ENCODE peak calls at places on chromosomes 3 and 15, in five cellular contexts. One of them, this sample, is unnamed.

GRCh38 chr15:94692697-94693096 is 461.3 kb downstream of the MCTP2 start:
- DNase-seq in GM23248: no peak
- DNase-seq in HepG2: no peak
- DNase-seq in SK-N-SH: no peak
- DNase-seq in K562: no peak
- DNase-seq in this sample: no peak

GRCh38 chr15:41994171-41994650 is 21.9 kb upstream of the EHD4 start:
- DNase-seq in SK-N-SH: no peak
- DNase-seq in HepG2: no peak
- DNase-seq in GM23248: no peak
- DNase-seq in K562: no peak
- DNase-seq in this sample: no peak

GRCh38 chr15:91622676-91623342 is 230.7 kb upstream of the SLCO3A1 start:
- DNase-seq in SK-N-SH: no peak
- DNase-seq in K562: no peak
- DNase-seq in HepG2: no peak
- DNase-seq in GM23248: no peak
- DNase-seq in this sample: no peak

GRCh38 chr3:151903501-151903991 is 30.1 kb downstream of the SUCNR1 start:
- DNase-seq in K562: no peak
- DNase-seq in SK-N-SH: no peak
- DNase-seq in GM23248: peak; percentile 48
- DNase-seq in HepG2: no peak
- DNase-seq in this sample: no peak

GRCh38 chr15:58490405-58491150 is 58.8 kb downstream of the LIPC start:
- DNase-seq in SK-N-SH: no peak
- DNase-seq in GM23248: no peak
- DNase-seq in HepG2: no peak
- DNase-seq in K562: no peak
- DNase-seq in this sample: no peak

GRCh38 chr3:114566162-114566755 is 272.4 kb downstream of the TIGIT start:
- DNase-seq in HepG2: no peak
- DNase-seq in SK-N-SH: no peak
- DNase-seq in GM23248: peak; percentile 10
- DNase-seq in K562: no peak
- DNase-seq in this sample: peak; percentile 48

GRCh38 chr3:114697441-114697840 is 403.6 kb downstream of the TIGIT start:
- DNase-seq in K562: no peak
- DNase-seq in HepG2: peak; percentile 30
- DNase-seq in GM23248: no peak
- DNase-seq in SK-N-SH: no peak
- DNase-seq in this sample: no peak

GRCh38 chr3:72482589-72483249 is 365.5 kb downstream of the SHQ1 start:
- DNase-seq in HepG2: no peak
- DNase-seq in GM23248: peak; percentile 88
- DNase-seq in K562: peak; percentile 60
- DNase-seq in SK-N-SH: no peak
- DNase-seq in this sample: peak; percentile 73

GRCh38 chr3:45333549-45333948 is 54.8 kb upstream of the LARS2 start:
- DNase-seq in SK-N-SH: no peak
- DNase-seq in GM23248: peak; percentile 48
- DNase-seq in HepG2: no peak
- DNase-seq in K562: peak; percentile 49
- DNase-seq in this sample: peak; percentile 59

GRCh38 chr3:195756935-195757302 is 36.1 kb downstream of the MUC20 start:
- DNase-seq in HepG2: no peak
- DNase-seq in GM23248: no peak
- DNase-seq in K562: no peak
- DNase-seq in SK-N-SH: no peak
- DNase-seq in this sample: no peak

GRCh38 chr3:13347390-13347966 is 72.6 kb downstream of the NUP210 start:
- DNase-seq in HepG2: no peak
- DNase-seq in GM23248: peak; percentile 10
- DNase-seq in K562: no peak
- DNase-seq in SK-N-SH: no peak
- DNase-seq in this sample: peak; percentile 74

GRCh38 chr3:186208328-186208989 is 99.6 kb upstream of the ETV5 start:
- DNase-seq in HepG2: no peak
- DNase-seq in K562: no peak
- DNase-seq in SK-N-SH: no peak
- DNase-seq in GM23248: no peak
- DNase-seq in this sample: peak; percentile 55

GRCh38 chr15:47300035-47300434 is 417.3 kb upstream of the SEMA6D start:
- DNase-seq in K562: no peak
- DNase-seq in HepG2: no peak
- DNase-seq in SK-N-SH: no peak
- DNase-seq in GM23248: no peak
- DNase-seq in this sample: no peak

GRCh38 chr3:58659051-58659675 is 7.4 kb downstream of the FAM3D start:
- DNase-seq in K562: peak; percentile 20
- DNase-seq in SK-N-SH: peak; percentile 36
- DNase-seq in HepG2: peak; percentile 33
- DNase-seq in GM23248: peak; percentile 59
- DNase-seq in this sample: peak; percentile 88

GRCh38 chr15:49855917-49856637 is 235.2 kb downstream of the DTWD1 start:
- DNase-seq in GM23248: peak; percentile 96
- DNase-seq in K562: no peak
- DNase-seq in HepG2: no peak
- DNase-seq in SK-N-SH: no peak
- DNase-seq in this sample: no peak

GRCh38 chr3:72336821-72337479 is 511.3 kb downstream of the SHQ1 start:
- DNase-seq in GM23248: peak; percentile 84
- DNase-seq in HepG2: no peak
- DNase-seq in K562: peak; percentile 71
- DNase-seq in SK-N-SH: peak; percentile 70
- DNase-seq in this sample: peak; percentile 89

GRCh38 chr3:5191555-5192304 is 4.2 kb downstream of the EDEM1 start:
- DNase-seq in GM23248: peak; percentile 16
- DNase-seq in SK-N-SH: no peak
- DNase-seq in HepG2: no peak
- DNase-seq in K562: no peak
- DNase-seq in this sample: no peak
- H3K9ac ChIP-seq in GM23248: no peak overlapping the region
- H3K9ac ChIP-seq in SK-N-SH: no peak overlapping the region
- H3K9ac ChIP-seq in HepG2: no peak overlapping the region
- H3K9ac ChIP-seq in K562: no peak overlapping the region
- H3K9ac ChIP-seq in this sample: no peak overlapping the region

DNA sequence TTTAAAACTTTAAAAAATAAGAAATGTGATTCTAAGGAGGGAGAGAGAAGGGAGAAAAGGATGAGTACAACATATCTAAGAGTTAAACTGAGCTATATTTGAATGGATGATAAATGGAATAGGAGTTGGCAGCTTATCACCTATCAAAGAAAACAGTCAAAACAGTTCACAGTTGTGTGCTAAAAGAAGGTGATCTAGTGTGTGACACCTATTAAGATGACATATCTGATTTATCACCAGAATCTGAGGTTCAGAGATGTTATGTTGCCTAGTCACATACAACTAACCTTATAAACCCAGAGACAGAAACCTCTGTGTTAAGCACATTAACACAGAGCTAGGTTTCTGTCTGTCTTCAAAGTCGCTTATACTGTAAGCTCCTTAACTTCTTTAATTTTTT is 3.0 kb downstream of the ATP13A3 start:
- DNase-seq in SK-N-SH: no peak
- DNase-seq in K562: no peak
- DNase-seq in HepG2: no peak
- DNase-seq in GM23248: no peak
- DNase-seq in this sample: no peak
- H3K4me3 ChIP-seq in SK-N-SH: peak overlapping the region; percentile 95
- H3K4me3 ChIP-seq in K562: no peak overlapping the region
- H3K4me3 ChIP-seq in HepG2: no peak overlapping the region
- H3K4me3 ChIP-seq in GM23248: peak overlapping the region; percentile 81
- H3K4me3 ChIP-seq in this sample: no peak overlapping the region

DNA sequence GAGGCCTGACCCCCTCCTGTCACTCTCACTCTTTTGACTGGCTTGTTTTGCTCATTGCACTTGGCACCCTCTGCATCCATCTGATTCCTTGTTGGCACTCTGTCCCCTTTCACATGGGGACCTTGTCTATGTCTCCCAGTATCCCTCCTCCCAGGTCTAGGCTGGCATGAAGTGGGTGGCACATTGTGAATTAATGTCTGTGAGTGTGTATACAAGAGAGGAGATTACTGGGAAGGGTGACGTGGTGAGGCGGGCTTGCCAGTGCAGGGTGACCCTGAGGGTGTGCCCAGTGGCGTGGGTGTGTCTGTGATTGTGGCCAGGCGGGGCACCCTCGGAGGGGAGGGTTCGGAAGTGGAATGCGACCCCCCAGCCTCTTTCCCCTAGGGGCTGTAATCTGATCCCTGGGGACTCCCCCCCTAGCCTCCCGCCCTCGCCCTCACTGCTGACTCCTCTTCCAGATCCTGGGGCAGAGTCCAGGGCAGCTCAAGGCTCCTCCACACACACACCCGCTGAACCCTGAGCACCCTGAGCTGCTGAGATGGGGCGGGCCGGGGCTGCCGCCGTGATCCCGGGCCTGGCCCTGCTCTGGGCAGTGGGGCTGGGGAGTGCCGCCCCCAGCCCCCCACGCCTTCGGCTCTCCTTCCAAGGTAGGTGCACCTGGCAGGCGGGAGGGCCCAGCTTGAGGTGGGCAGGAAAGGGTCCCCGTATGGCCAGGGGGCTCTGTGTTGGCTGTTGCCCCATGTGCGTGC is at the start of gene SEMA3B:
- DNase-seq in SK-N-SH: no peak
- DNase-seq in GM23248: peak; percentile 74
- DNase-seq in HepG2: peak; percentile 71
- DNase-seq in K562: no peak
- DNase-seq in this sample: peak; percentile 63
- H3K4me1 ChIP-seq in SK-N-SH: peaks cover 26% of the 10 kb centered on the region
- H3K4me1 ChIP-seq in GM23248: peaks cover 42% of the 10 kb centered on the region
- H3K4me1 ChIP-seq in HepG2: peaks cover 88% of the 10 kb centered on the region
- H3K4me1 ChIP-seq in K562: peaks cover 65% of the 10 kb centered on the region
- H3K4me1 ChIP-seq in this sample: peaks cover 9% of the 10 kb centered on the region

GRCh38 chr3:67635257-67635656 is 19.2 kb downstream of the SUCLG2 start:
- DNase-seq in HepG2: no peak
- DNase-seq in SK-N-SH: no peak
- DNase-seq in GM23248: peak; percentile 93
- DNase-seq in K562: no peak
- DNase-seq in this sample: no peak
- H3K9ac ChIP-seq in HepG2: no peak overlapping the region
- H3K9ac ChIP-seq in SK-N-SH: peak overlapping the region; percentile 47
- H3K9ac ChIP-seq in GM23248: peak overlapping the region; percentile 65
- H3K9ac ChIP-seq in K562: no peak overlapping the region
- H3K9ac ChIP-seq in this sample: no peak overlapping the region

This sample was measured in endodermal cell.